ENCODE peak calls at places on chromosomes 5 and 9, in nine cellular contexts. E, Z, V, Q, R, T, X, W and Y are unnamed samples.

GRCh38 chr9:13221741-13222140 is 57.8 kb downstream of the MPDZ start:
- DNase-seq in X (no peak), Q (no peak), T (no peak), V (no peak), R (no peak), Z (no peak), W (no peak), E (no peak), Y (no peak)

GRCh38 chr9:3842839-3843238 is 317.0 kb upstream of the RFX3 start:
- DNase-seq in V (no peak), T (no peak), E (no peak), X (no peak), Z (no peak), R (no peak), Q (no peak), W (no peak), Y (no peak)

GRCh38 chr5:176486189-176486757 is 38.1 kb downstream of the FAF2 start:
- DNase-seq in T (no peak), R (no peak), E (no peak), Q (no peak), W (no peak), Z (peak; percentile 7), V (no peak), X (no peak), Y (no peak)

GRCh38 chr9:7777776-7778175 is 21.8 kb downstream of the DMAC1 start:
- DNase-seq in W (peak; percentile 98), R (no peak), E (no peak), V (no peak), Z (no peak), X (no peak), T (no peak), Q (no peak), Y (no peak)

GRCh38 chr9:27183151-27183550 is 74.1 kb downstream of the TEK start:
- DNase-seq in E (no peak), T (no peak), V (no peak), Z (no peak), R (no peak), X (no peak), W (no peak), Q (no peak), Y (no peak)

GRCh38 chr9:37904647-37905505 is 949 bp upstream of the SLC25A51 start:
- DNase-seq in T (no peak), E (no peak), W (no peak), Q (no peak), Z (no peak), R (no peak), V (no peak), X (peak; percentile 81), Y (no peak)

GRCh38 chr9:137611623-137612609 is 6.4 kb downstream of the ARRDC1 start:
- DNase-seq in Z (peak; percentile 96), T (no peak), X (no peak), E (no peak), R (no peak), V (no peak), W (no peak), Q (no peak), Y (no peak)

GRCh38 chr9:80157561-80157983 is 585.8 kb downstream of the TLE4 start:
- DNase-seq in W (peak; percentile 48), Q (no peak), V (no peak), X (no peak), E (no peak), R (no peak), T (no peak), Z (no peak), Y (no peak)

GRCh38 chr9:108831496-108832178 is 24.1 kb downstream of the ACTL7B start:
- DNase-seq in T (no peak), W (no peak), Z (no peak), X (no peak), V (no peak), Q (no peak), E (no peak), R (no peak), Y (no peak)